ENCODE peak calls at places on chromosomes 1 and 21, in ten cellular contexts. X, T, N, I, J, V, L, Z, M and F are unnamed samples. For H3K9me3, the result is how much of the 10 kb centered on the place peaks cover.

GRCh38 chr1:21677168-21677567 is 8.0 kb upstream of the RAP1GAP start:
- DNase-seq in V (no peak), T (no peak), L (no peak), I (no peak), M (no peak), J (no peak), Z (no peak), X (no peak), N (no peak), F (no peak)

GRCh38 chr1:31560394-31560793 is 15.9 kb upstream of the TINAGL1 start:
- DNase-seq in N (no peak), L (no peak), Z (no peak), T (no peak), I (no peak), V (no peak), X (no peak), M (no peak), J (no peak), F (no peak)

GRCh38 chr1:2526824-2527552 is 592 bp upstream of the PANK4 start:
- DNase-seq in X (peak), L (peak), V (peak), N (no peak), M (no peak), I (no peak), J (no peak), Z (peak), T (no peak), F (peak)

GRCh38 chr1:154290921-154291320 is 18.5 kb downstream of the HAX1 start:
- DNase-seq in L (no peak), T (no peak), J (no peak), M (no peak), I (no peak), X (no peak), Z (no peak), N (no peak), V (no peak), F (no peak)

GRCh38 chr1:26998319-26999300 is 5.1 kb downstream of the TRNP1 start:
- DNase-seq in Z (peak), X (no peak), I (no peak), L (no peak), N (no peak), J (no peak), M (no peak), V (peak), T (no peak), F (no peak)

GRCh38 chr1:75079535-75080290 is 54.5 kb upstream of the LHX8 start:
- DNase-seq in Z (no peak), X (no peak), L (no peak), N (no peak), T (no peak), M (peak), J (no peak), V (no peak), I (no peak), F (no peak)

GRCh38 chr1:199123615-199124014 is 484.8 kb downstream of the PTPRC start:
- DNase-seq in J (no peak), I (no peak), L (no peak), X (no peak), T (no peak), V (peak), N (no peak), Z (peak), M (no peak), F (no peak)

GRCh38 chr21:42009018-42009830 is 936 bp downstream of the ZBTB21 start:
- DNase-seq in L (peak), T (no peak), M (no peak), X (peak), V (peak), J (peak), I (peak), N (peak), Z (peak), F (peak)

GRCh38 chr1:10668241-10668761 is 128.1 kb downstream of the CASZ1 start:
- DNase-seq in X (no peak), M (no peak), V (no peak), L (no peak), N (no peak), T (no peak), I (no peak), J (no peak), Z (no peak), F (no peak)

GRCh38 chr1:182995894-182996293 is 27.3 kb upstream of the LAMC1 start:
- DNase-seq in Z (peak), L (no peak), N (no peak), X (no peak), V (no peak), T (no peak), J (no peak), M (no peak), I (no peak), F (no peak)

GRCh38 chr1:30908886-30909777 is 574 bp upstream of the SDC3 start:
- DNase-seq in Z (no peak), N (peak), I (no peak), J (no peak), L (peak), V (no peak), M (no peak), X (no peak), T (no peak), F (no peak)

GRCh38 chr1:180229483-180230415 is at the start of gene LHX4:
- DNase-seq in M (no peak), V (no peak), I (peak), T (no peak), X (no peak), Z (peak), J (peak), L (peak), N (peak), F (no peak)

GRCh38 chr1:20538227-20538626 is 14.1 kb upstream of the FAM43B start:
- DNase-seq in Z (no peak), T (no peak), N (no peak), J (no peak), L (no peak), V (no peak), X (no peak), I (no peak), M (no peak), F (no peak)

GRCh38 chr1:226827458-226827857 is 43.0 kb upstream of the PSEN2 start:
- DNase-seq in Z (peak), M (no peak), N (no peak), L (peak), X (no peak), I (no peak), T (no peak), V (no peak), J (peak), F (no peak)

GRCh38 chr1:32900956-32901822 is at the start of gene TMEM54:
- DNase-seq in N (peak), V (peak), I (no peak), L (peak), T (no peak), J (peak), X (no peak), M (no peak), Z (no peak), F (no peak)

GRCh38 chr1:13697738-13698137 is 2.2 kb upstream of the PRDM2 start:
- DNase-seq in L (no peak), Z (no peak), J (no peak), N (no peak), V (no peak), T (no peak), I (no peak), X (no peak), M (no peak), F (no peak)

GRCh38 chr1:30780409-30780808 is 22.8 kb upstream of the LAPTM5 start:
- DNase-seq in T (no peak), J (no peak), V (no peak), L (no peak), Z (no peak), N (no peak), I (no peak), X (no peak), M (no peak), F (no peak)

GRCh38 chr1:11594625-11595024 is 59.6 kb downstream of the FBXO2 start:
- DNase-seq in X (no peak), Z (no peak), N (no peak), J (no peak), L (no peak), M (no peak), I (no peak), T (no peak), V (no peak), F (no peak)

GRCh38 chr1:185916866-185917265 is 182.7 kb downstream of the HMCN1 start:
- DNase-seq in N (no peak), X (no peak), Z (peak), T (no peak), M (no peak), L (no peak), J (no peak), I (no peak), V (peak), F (no peak)

GRCh38 chr1:48681476-48682305 is 95.0 kb downstream of the BEND5 start:
- DNase-seq in J (peak), X (no peak), L (no peak), T (no peak), N (no peak), M (no peak), I (no peak), Z (no peak), V (no peak), F (no peak)

GRCh38 chr1:27600500-27601175 is 3.3 kb downstream of the AHDC1 start:
- DNase-seq in M (no peak), I (no peak), J (no peak), T (no peak), V (peak), L (no peak), N (no peak), X (no peak), Z (no peak), F (no peak)

GRCh38 chr21:43306391-43306790 is 120.5 kb downstream of the SIK1 start:
- DNase-seq in N (no peak), M (no peak), Z (no peak), V (no peak), J (no peak), T (no peak), I (no peak), L (no peak), X (no peak), F (no peak)

GRCh38 chr1:70542856-70543255 is 131.8 kb downstream of the CTH start:
- DNase-seq in L (no peak), T (no peak), I (no peak), J (no peak), N (no peak), V (no peak), X (no peak), M (no peak), Z (no peak), F (no peak)

GRCh38 chr1:34404837-34405236 is 228.1 kb downstream of the C1orf94 start:
- DNase-seq in J (no peak), I (no peak), N (no peak), Z (no peak), T (no peak), X (no peak), V (no peak), M (no peak), L (no peak), F (no peak)

GRCh38 chr1:16998589-16998988 is 13.1 kb downstream of the ATP13A2 start:
- DNase-seq in M (no peak), X (no peak), J (no peak), T (no peak), L (no peak), N (no peak), V (peak), Z (no peak), I (no peak), F (no peak)

GRCh38 chr21:39867198-39867650 is at the start of gene PCP4:
- DNase-seq in M (peak), V (no peak), N (peak), J (no peak), I (no peak), Z (peak), T (no peak), X (no peak), L (no peak), F (no peak)

GRCh38 chr1:59007820-59008598 is 224.2 kb upstream of the JUN start:
- DNase-seq in J (peak), I (peak), Z (peak), V (peak), T (no peak), N (no peak), X (no peak), M (no peak), L (no peak), F (no peak)

GRCh38 chr1:231053493-231054162 is 13.6 kb upstream of the FAM89A start:
- DNase-seq in V (peak), Z (peak), J (peak), N (no peak), L (no peak), T (no peak), I (peak), X (no peak), M (no peak), F (no peak)

GRCh38 chr21:16116067-16116466 is 386.3 kb downstream of the USP25 start:
- DNase-seq in M (no peak), N (no peak), X (no peak), V (no peak), J (no peak), Z (no peak), L (no peak), T (no peak), I (no peak), F (no peak)

GRCh38 chr1:203986887-203987461 is 85.9 kb upstream of the SOX13 start:
- DNase-seq in L (no peak), X (no peak), I (no peak), N (no peak), J (no peak), Z (no peak), V (no peak), T (no peak), M (no peak), F (no peak)

GRCh38 chr1:36367067-36367466 is 18.7 kb downstream of the STK40 start:
- DNase-seq in M (no peak), T (no peak), J (no peak), N (no peak), L (no peak), V (no peak), X (peak), I (no peak), Z (no peak), F (peak)

GRCh38 chr1:242764161-242764560 is 239.7 kb upstream of the PLD5 start:
- DNase-seq in T (no peak), X (no peak), V (no peak), L (no peak), M (no peak), Z (no peak), J (no peak), N (no peak), I (no peak), F (no peak)

GRCh38 chr1:65946376-65946775 is 153.7 kb downstream of the PDE4B start:
- DNase-seq in T (no peak), N (no peak), L (no peak), X (no peak), M (no peak), I (no peak), V (no peak), Z (no peak), J (no peak), F (no peak)

GRCh38 chr1:9112961-9113880 is 15.7 kb downstream of the GPR157 start:
- DNase-seq in M (no peak), J (no peak), Z (no peak), V (peak), L (no peak), I (no peak), N (no peak), X (no peak), T (no peak), F (no peak)

GRCh38 chr1:161044535-161044907 is 1.3 kb downstream of the USF1 start:
- DNase-seq in Z (peak), M (no peak), X (no peak), T (no peak), I (no peak), J (no peak), L (no peak), V (peak), N (no peak), F (no peak)

GRCh38 chr1:94778808-94779207 is 41.3 kb upstream of the SLC44A3 start:
- DNase-seq in J (no peak), Z (no peak), V (no peak), M (no peak), N (no peak), I (no peak), T (no peak), X (no peak), L (no peak), F (no peak)

GRCh38 chr1:203769505-203770343 is 4.7 kb downstream of the LAX1 start:
- DNase-seq in L (peak), M (peak), T (no peak), I (no peak), N (peak), Z (peak), V (peak), X (no peak), J (peak), F (no peak)

GRCh38 chr1:152667625-152668024 is 4.4 kb downstream of the LCE2D start:
- DNase-seq in X (no peak), V (no peak), N (no peak), J (no peak), L (no peak), M (no peak), Z (no peak), I (no peak), T (no peak), F (no peak)
- H3K9me3 ChIP-seq in X (under half), V (under half), N (under half), J (under half), L (under half), M (under half), Z (under half), I (under half), T (under half), F (under half)

GRCh38 chr1:53585565-53585964 is 126.4 kb downstream of the DMRTB1 start:
- DNase-seq in L (no peak), T (no peak), M (no peak), V (no peak), J (no peak), I (no peak), X (peak), Z (no peak), N (no peak), F (no peak)

GRCh38 chr1:53583021-53583902 is 124.1 kb downstream of the DMRTB1 start:
- DNase-seq in I (no peak), T (no peak), N (peak), L (no peak), V (peak), M (peak), Z (peak), J (no peak), X (no peak), F (no peak)

GRCh38 chr1:53585116-53585515 is 125.9 kb downstream of the DMRTB1 start:
- DNase-seq in V (peak), L (no peak), X (peak), Z (peak), J (no peak), I (no peak), T (no peak), N (no peak), M (no peak), F (no peak)

GRCh38 chr1:53583903-53584210 is 124.7 kb downstream of the DMRTB1 start:
- DNase-seq in N (no peak), L (no peak), X (no peak), Z (no peak), I (no peak), V (no peak), M (no peak), T (no peak), J (no peak), F (no peak)

GRCh38 chr1:53584446-53585102 is 125.4 kb downstream of the DMRTB1 start:
- DNase-seq in M (no peak), L (no peak), I (no peak), N (no peak), X (no peak), Z (no peak), J (no peak), T (no peak), V (no peak), F (no peak)
- H3K9me3 ChIP-seq in M (under half), L (under half), I (under half), N (under half), X (under half), Z (under half), J (under half), T (under half), V (under half), F (under half)

GRCh38 chr1:184289825-184290550 is 96.8 kb upstream of the C1orf21 start:
- DNase-seq in N (no peak), Z (no peak), L (no peak), J (no peak), M (no peak), X (no peak), T (no peak), I (no peak), V (no peak), F (no peak)

GRCh38 chr1:184283999-184284398 is 102.8 kb upstream of the C1orf21 start:
- DNase-seq in J (peak), Z (peak), X (no peak), L (no peak), I (no peak), N (no peak), V (peak), M (no peak), T (no peak), F (no peak)

GRCh38 chr1:184284900-184285299 is 101.9 kb upstream of the C1orf21 start:
- DNase-seq in M (no peak), J (no peak), V (no peak), X (no peak), T (no peak), L (no peak), Z (no peak), I (no peak), N (no peak), F (no peak)

GRCh38 chr1:184285401-184286087 is 101.3 kb upstream of the C1orf21 start:
- DNase-seq in V (no peak), N (no peak), J (no peak), Z (no peak), X (no peak), T (no peak), L (no peak), M (no peak), I (no peak), F (no peak)

DNA sequence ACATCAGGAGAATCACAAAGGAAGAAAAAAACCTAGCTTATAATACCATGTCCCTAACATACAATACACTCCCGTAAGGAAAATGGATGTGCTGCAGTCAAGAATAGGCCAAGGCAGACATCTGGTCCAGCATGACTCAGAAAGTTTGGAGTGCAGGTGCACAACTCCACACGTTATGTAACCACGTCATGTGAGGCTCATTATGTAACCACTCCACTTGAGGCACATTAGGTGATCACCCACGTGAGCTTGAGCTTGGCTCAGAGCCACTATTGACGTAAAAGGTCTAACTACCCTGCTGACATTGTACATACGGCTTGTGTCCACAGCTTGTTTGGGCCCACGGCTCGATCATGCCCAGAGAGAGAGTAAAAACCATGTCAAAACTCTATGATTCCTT is 99.8 kb upstream of the C1orf21 start:
- DNase-seq in T (no peak), Z (no peak), L (no peak), M (no peak), N (no peak), X (no peak), I (no peak), V (peak), J (no peak), F (no peak)
- H3K9me3 ChIP-seq in T (under half), Z (under half), L (under half), M (under half), N (under half), X (under half), I (under half), V (under half), J (under half), F (under half)

GRCh38 chr1:224933584-224933983 is 4.1 kb downstream of the DNAH14 start:
- DNase-seq in N (no peak), T (no peak), X (no peak), V (no peak), M (no peak), J (no peak), Z (no peak), L (no peak), I (no peak), F (no peak)

GRCh38 chr1:224929335-224930237 is at the start of gene DNAH14:
- DNase-seq in I (peak), X (no peak), V (peak), T (no peak), N (peak), L (peak), J (peak), M (no peak), Z (peak), F (no peak)

GRCh38 chr1:224928906-224929305 is 569 bp upstream of the DNAH14 start:
- DNase-seq in M (no peak), T (no peak), X (no peak), L (no peak), N (no peak), V (no peak), J (no peak), I (no peak), Z (no peak), F (no peak)

GRCh38 chr1:224931605-224932004 is 2.1 kb downstream of the DNAH14 start:
- DNase-seq in N (no peak), Z (no peak), I (no peak), J (no peak), X (no peak), V (no peak), L (no peak), T (no peak), M (no peak), F (no peak)

DNA sequence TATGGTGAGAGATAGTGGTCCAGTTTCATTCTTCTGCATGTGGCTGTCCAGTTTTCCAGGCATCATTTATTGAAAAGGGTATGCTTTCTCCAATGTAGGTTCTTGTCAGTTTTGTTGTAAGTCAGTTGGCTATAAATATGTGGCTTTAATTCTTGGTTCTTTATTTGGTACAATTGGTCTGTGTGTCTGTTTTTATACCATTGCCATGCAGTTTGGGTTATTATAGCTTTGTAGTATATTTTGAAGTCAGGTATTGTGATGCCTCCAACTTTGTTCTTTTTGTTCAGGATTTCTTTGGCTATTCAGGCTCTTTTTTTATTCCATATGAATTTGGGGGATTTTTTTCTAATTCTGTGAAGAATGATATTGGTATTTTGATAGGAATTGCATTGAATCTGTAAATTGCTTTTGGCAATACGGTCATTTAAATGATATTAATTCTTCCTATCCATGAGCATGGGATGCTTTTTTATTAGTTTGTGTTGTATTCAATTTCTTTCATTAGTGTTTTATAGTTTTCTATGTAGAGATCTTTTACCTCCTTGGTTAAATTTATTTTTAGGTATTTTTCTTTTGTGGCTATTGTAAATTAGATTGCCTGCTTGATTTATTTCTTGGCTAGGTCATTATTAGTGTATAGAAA is 3.3 kb downstream of the DNAH14 start:
- DNase-seq in X (no peak), T (no peak), Z (no peak), V (no peak), N (no peak), I (no peak), L (no peak), J (no peak), M (no peak), F (no peak)
- H3K9me3 ChIP-seq in X (under half), T (under half), Z (under half), V (under half), N (under half), I (under half), L (half or more), J (under half), M (under half), F (under half)

GRCh38 chr1:63976006-63976405 is 202.2 kb downstream of the ROR1 start:
- DNase-seq in V (no peak), T (no peak), I (no peak), M (no peak), N (no peak), X (no peak), L (no peak), Z (no peak), J (no peak), F (no peak)
- H3K9me3 ChIP-seq in V (under half), T (under half), I (under half), M (under half), N (under half), X (under half), L (under half), Z (under half), J (under half), F (under half)